ENCODE peak calls at places on chromosomes 1 and 21, in four cellular contexts. O is AG04450, N is tibial artery, D is RWPE2. S is an unnamed sample.

GRCh38 chr1:170598618-170599017 is 65.3 kb upstream of the PRRX1 start:
- DNase-seq in O (no peak), D (no peak), N (no peak), S (no peak)

GRCh38 chr1:198893763-198894444 is 255.1 kb downstream of the PTPRC start:
- DNase-seq in D (no peak), O (no peak), N (no peak), S (no peak)

GRCh38 chr1:206472454-206472853 is 2.2 kb downstream of the IKBKE start:
- DNase-seq in N (no peak), D (no peak), O (peak), S (no peak)

GRCh38 chr1:83552820-83553219 is 446.1 kb downstream of the TTLL7 start:
- DNase-seq in N (no peak), D (no peak), O (no peak), S (no peak)

GRCh38 chr1:117710710-117711109 is 104.9 kb downstream of the TENT5C start:
- DNase-seq in D (no peak), N (no peak), O (no peak), S (no peak)

GRCh38 chr1:63012339-63012738 is 228.4 kb downstream of the ATG4C start:
- DNase-seq in O (no peak), D (no peak), N (no peak), S (no peak)

GRCh38 chr21:18877932-18878331 is 474.3 kb upstream of the TMPRSS15 start:
- DNase-seq in O (no peak), D (no peak), N (no peak), S (no peak)

GRCh38 chr1:93015590-93015989 is 54.3 kb upstream of the DIPK1A start:
- DNase-seq in D (no peak), N (no peak), O (no peak), S (peak)

GRCh38 chr1:150302338-150302737 is 8.7 kb downstream of the MRPS21 start:
- DNase-seq in N (no peak), O (no peak), D (no peak), S (no peak)

GRCh38 chr1:42379794-42380616 is 587 bp upstream of the RIMKLA start:
- DNase-seq in O (no peak), N (no peak), D (no peak), S (no peak)

GRCh38 chr1:211305044-211305443 is 21.6 kb upstream of the TRAF5 start:
- DNase-seq in N (no peak), O (no peak), D (no peak), S (no peak)

GRCh38 chr1:193222079-193222615 is 35.7 kb upstream of the B3GALT2 start:
- DNase-seq in O (no peak), D (no peak), N (no peak), S (no peak)

GRCh38 chr1:67676946-67677345 is 8.1 kb upstream of the GADD45A start:
- DNase-seq in D (no peak), N (no peak), O (no peak), S (no peak)

GRCh38 chr1:160710531-160711252 is 930 bp downstream of the CD48 start:
- DNase-seq in O (no peak), D (no peak), N (no peak), S (no peak)

GRCh38 chr1:160837558-160838205 is 25.0 kb downstream of the CD244 start:
- DNase-seq in N (no peak), O (no peak), D (no peak), S (no peak)

GRCh38 chr1:113981962-113982931 is 3.0 kb downstream of the OLFML3 start:
- DNase-seq in N (peak), O (peak), D (no peak), S (peak)

GRCh38 chr1:167427843-167428242 is 90.5 kb downstream of the CD247 start:
- DNase-seq in D (no peak), N (no peak), O (no peak), S (no peak)

GRCh38 chr1:197691816-197692215 is 83.5 kb downstream of the DENND1B start:
- DNase-seq in N (no peak), D (no peak), O (no peak), S (no peak)

GRCh38 chr1:115432061-115432460 is 94.0 kb upstream of the NGF start:
- DNase-seq in D (no peak), N (no peak), O (no peak), S (no peak)

GRCh38 chr1:244075247-244075722 is 24.2 kb downstream of the ZBTB18 start:
- DNase-seq in D (no peak), O (no peak), N (no peak), S (no peak)

GRCh38 chr1:14017531-14017961 is 317.6 kb downstream of the PRDM2 start:
- DNase-seq in D (no peak), O (no peak), N (no peak), S (no peak)

GRCh38 chr1:112026018-112026417 is 36.5 kb upstream of the KCND3 start:
- DNase-seq in D (no peak), N (no peak), O (no peak), S (no peak)

GRCh38 chr1:2632561-2633361 is at the start of gene MMEL1:
- DNase-seq in D (peak), O (no peak), N (no peak), S (no peak)

GRCh38 chr1:245332513-245332912 is 177.7 kb downstream of the KIF26B start:
- DNase-seq in O (no peak), N (no peak), D (no peak), S (no peak)

GRCh38 chr1:119840745-119841144 is 29.5 kb upstream of the REG4 start:
- DNase-seq in O (no peak), N (no peak), D (no peak), S (no peak)

GRCh38 chr1:181655756-181656155 is 172.4 kb downstream of the CACNA1E start:
- DNase-seq in O (no peak), N (no peak), D (no peak), S (no peak)

GRCh38 chr1:169105087-169105433 is 1.4 kb upstream of the ATP1B1 start:
- DNase-seq in D (no peak), N (no peak), O (no peak), S (no peak)

GRCh38 chr21:30962013-30962412 is 76.3 kb downstream of the KRTAP19-8 start:
- DNase-seq in D (no peak), O (no peak), N (no peak), S (no peak)

GRCh38 chr1:164688791-164689190 is 129.8 kb downstream of the PBX1 start:
- DNase-seq in O (no peak), N (no peak), D (no peak), S (no peak)

GRCh38 chr1:165717918-165718515 is 19.7 kb upstream of the ALDH9A1 start:
- DNase-seq in O (peak), N (no peak), D (no peak), S (peak)

GRCh38 chr1:170218261-170218660 is 72.5 kb downstream of the NTMT2 start:
- DNase-seq in D (no peak), N (no peak), O (no peak), S (no peak)

GRCh38 chr1:117367769-117368059 is 465 bp downstream of the MAN1A2 start:
- DNase-seq in O (no peak), D (no peak), N (no peak), S (no peak)

GRCh38 chr1:87449348-87449963 is 120.8 kb downstream of the LMO4 start:
- DNase-seq in N (no peak), D (no peak), O (no peak), S (no peak)

GRCh38 chr1:19775831-19776230 is 23.9 kb downstream of the TMCO4 start:
- DNase-seq in O (no peak), D (no peak), N (no peak), S (no peak)

GRCh38 chr21:28687571-28687970 is 305.1 kb downstream of the LTN1 start:
- DNase-seq in N (no peak), O (no peak), D (no peak), S (no peak)

GRCh38 chr1:33347650-33347992 is 26.7 kb upstream of the A3GALT2 start:
- DNase-seq in N (no peak), D (no peak), O (no peak), S (no peak)

GRCh38 chr1:115090547-115090946 is 1.2 kb upstream of the TSPAN2 start:
- DNase-seq in O (no peak), D (no peak), N (peak), S (no peak)

GRCh38 chr1:98700228-98700627 is 38.7 kb downstream of the SNX7 start:
- DNase-seq in O (peak), D (no peak), N (no peak), S (no peak)

GRCh38 chr1:205294175-205294913 is 27.2 kb downstream of the NUAK2 start:
- DNase-seq in D (peak), N (no peak), O (peak), S (peak)

DNA sequence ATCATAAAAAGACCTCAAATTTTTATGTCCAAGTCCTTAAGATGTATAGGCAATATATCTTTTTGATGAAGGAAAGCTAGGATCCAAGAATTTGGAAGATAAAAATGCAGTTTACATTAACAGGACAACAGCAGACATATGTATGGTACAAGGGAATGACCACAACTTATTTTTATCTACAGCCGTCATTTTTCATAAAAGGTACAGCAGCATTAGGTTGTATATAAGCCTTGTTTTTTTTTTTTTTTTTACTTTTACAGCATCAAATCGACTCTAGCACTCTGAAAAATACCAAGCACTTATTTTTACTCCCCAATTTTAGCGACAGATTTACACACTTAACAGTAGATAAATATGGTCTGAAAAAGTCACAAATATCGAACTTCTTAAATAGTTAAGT is 1.3 kb downstream of the SRSF10 start:
- DNase-seq in O (no peak), N (no peak), D (no peak), S (no peak)
- H3K4me3 ChIP-seq in O (peak), N (peak), D (peak), S (peak)

DNA sequence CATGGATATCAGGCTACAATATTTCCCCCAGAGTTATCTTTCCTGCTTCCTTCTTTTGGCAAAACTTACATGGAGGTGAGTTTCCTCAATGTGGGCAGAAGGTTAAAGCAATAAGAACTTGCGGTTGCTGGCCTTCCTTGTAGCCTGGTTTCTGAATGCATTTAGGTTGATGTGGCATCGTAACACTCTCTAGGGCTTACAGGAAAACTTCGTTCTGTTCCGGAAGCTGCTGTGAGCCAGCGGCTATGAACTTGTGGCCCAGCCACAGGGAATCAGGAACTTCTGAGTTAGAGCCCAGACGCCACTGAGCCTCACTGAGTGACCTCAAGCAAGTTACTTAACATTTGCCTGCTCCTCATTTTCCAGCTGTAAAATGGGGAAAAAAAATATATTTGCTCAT is 623.4 kb upstream of the ADAMTS5 start:
- DNase-seq in N (peak), D (no peak), O (no peak), S (peak)
- H3K4me3 ChIP-seq in N (no peak), D (no peak), O (no peak), S (no peak)

GRCh38 chr1:213983589-213984386 is 4.0 kb upstream of the PROX1 start:
- DNase-seq in D (no peak), N (no peak), O (no peak), S (no peak)
- H3K4me3 ChIP-seq in D (no peak), N (no peak), O (no peak), S (no peak)

GRCh38 chr1:151553659-151554058 is 13.6 kb downstream of the TUFT1 start:
- DNase-seq in O (no peak), D (no peak), N (no peak), S (no peak)

DNA sequence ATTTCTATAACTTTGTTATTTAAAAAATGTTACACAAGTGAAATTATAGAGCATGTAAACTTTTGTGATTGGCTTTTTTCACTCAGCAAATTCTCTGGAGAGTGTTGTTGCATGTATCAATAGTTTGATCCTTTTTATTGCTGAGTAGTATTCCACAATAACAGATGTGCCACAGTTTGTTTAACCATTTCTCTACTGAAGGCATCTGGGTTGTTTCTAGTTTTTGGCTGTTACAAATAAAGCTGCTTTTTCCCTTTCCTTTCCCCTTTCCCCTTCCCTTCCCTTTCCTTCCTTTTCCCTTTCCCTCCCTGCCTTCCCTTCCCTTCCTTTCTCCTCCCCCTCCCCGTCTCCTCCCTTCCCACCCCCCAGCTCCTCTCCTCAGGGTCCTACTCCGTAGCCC is 15.9 kb downstream of the TUFT1 start:
- DNase-seq in N (no peak), O (no peak), D (no peak), S (no peak)
- H3K4me3 ChIP-seq in N (no peak), O (no peak), D (no peak), S (no peak)

GRCh38 chr1:236155841-236156503 is 13.6 kb downstream of the GPR137B start:
- DNase-seq in D (no peak), O (no peak), N (no peak), S (no peak)
- H3K4me3 ChIP-seq in D (no peak), O (no peak), N (no peak), S (no peak)

GRCh38 chr1:219834247-219834917 is 94.0 kb downstream of the SLC30A10 start:
- DNase-seq in N (no peak), O (no peak), D (no peak), S (no peak)
- H3K4me3 ChIP-seq in N (no peak), O (no peak), D (no peak), S (no peak)

DNA sequence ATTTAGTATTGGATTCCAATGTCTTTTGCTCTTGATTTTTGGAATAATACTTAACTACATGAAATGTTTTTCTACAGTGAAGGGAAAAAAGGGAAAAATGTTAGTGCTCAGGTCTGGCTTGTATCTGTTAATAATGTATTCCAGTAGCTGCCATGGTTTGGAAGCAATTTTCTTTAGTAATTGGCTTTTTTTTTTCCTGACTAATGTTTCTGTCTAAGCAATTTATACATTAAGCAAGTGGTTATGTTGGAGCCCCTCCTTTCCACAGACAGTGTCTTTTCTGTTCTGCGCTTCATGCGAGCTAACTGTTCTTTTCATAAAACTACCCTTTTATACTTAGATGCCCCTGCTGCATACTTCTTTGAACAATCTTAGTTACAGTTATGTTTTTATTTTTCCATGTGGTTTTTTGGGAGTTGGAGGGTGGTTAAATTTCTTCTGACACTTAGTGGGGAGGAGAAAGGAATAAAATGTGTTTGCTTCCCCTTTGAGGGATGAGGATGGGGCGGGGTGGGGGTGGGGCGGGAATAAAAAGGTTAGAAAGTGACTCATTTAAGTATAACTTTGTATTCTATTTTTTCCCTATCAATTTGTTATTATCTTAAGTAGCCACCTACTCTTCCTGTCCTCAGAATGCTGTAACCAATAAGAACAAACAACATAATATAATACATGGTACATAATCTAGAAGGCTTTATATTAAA is 83.1 kb downstream of the CLIC4 start:
- DNase-seq in D (no peak), N (no peak), O (no peak), S (no peak)
- H3K4me3 ChIP-seq in D (no peak), N (no peak), O (no peak), S (no peak)

S was measured in AG04449.